ENCODE peak calls at places on chromosome X, in four cellular contexts. A, R, I and F are unnamed samples.

GRCh38 chrX:38515291-38515690 is 46.1 kb upstream of the TSPAN7 start:
- DNase-seq in R (no peak), A (no peak), I (no peak), F (no peak)

GRCh38 chrX:155819966-155820491 is 61.1 kb upstream of the VAMP7 start:
- DNase-seq in R (no peak), A (peak), I (peak), F (peak)

GRCh38 chrX:50606300-50606950 is 135.8 kb upstream of the DGKK start:
- DNase-seq in A (no peak), I (no peak), R (no peak), F (no peak)

GRCh38 chrX:28576117-28576516 is 11.1 kb upstream of the IL1RAPL1 start:
- DNase-seq in A (no peak), R (no peak), I (no peak), F (no peak)

GRCh38 chrX:252421-253291 is 28.5 kb upstream of the PLCXD1 start:
- DNase-seq in I (no peak), R (peak), A (no peak), F (no peak)

GRCh38 chrX:31589503-31589902 is 517.7 kb upstream of the FTHL17 start:
- DNase-seq in R (no peak), A (no peak), I (no peak), F (no peak)

GRCh38 chrX:48937065-48937907 is 18.5 kb upstream of the PIM2 start:
- DNase-seq in A (no peak), I (peak), R (no peak), F (no peak)

GRCh38 chrX:154730271-154730883 is 20.5 kb downstream of the GAB3 start:
- DNase-seq in R (no peak), I (peak), A (no peak), F (no peak)

GRCh38 chrX:13369541-13370140 is 49.8 kb upstream of the ATXN3L start:
- DNase-seq in A (no peak), R (no peak), I (no peak), F (no peak)

GRCh38 chrX:119655125-119655524 is 37.8 kb downstream of the SEPTIN6 start:
- DNase-seq in A (no peak), I (peak), R (no peak), F (no peak)

GRCh38 chrX:47148946-47149345 is 3.9 kb downstream of the RBM10 start:
- DNase-seq in A (no peak), I (no peak), R (no peak), F (no peak)

GRCh38 chrX:129686422-129686948 is 31.7 kb upstream of the APLN start:
- DNase-seq in I (no peak), A (no peak), R (no peak), F (no peak)

GRCh38 chrX:140090800-140091275 is 125.5 kb upstream of the CXorf66 start:
- DNase-seq in I (no peak), R (no peak), A (peak), F (no peak)

GRCh38 chrX:150146271-150146888 is 208.1 kb upstream of the EOLA2 start:
- DNase-seq in I (no peak), R (no peak), A (no peak), F (no peak)

GRCh38 chrX:139204903-139205667 is 325.5 kb upstream of the F9 start:
- DNase-seq in R (no peak), A (peak), I (peak), F (peak)

GRCh38 chrX:118211891-118212816 is 95.5 kb upstream of the KLHL13 start:
- DNase-seq in I (no peak), A (no peak), R (no peak), F (no peak)

GRCh38 chrX:154486396-154487207 is at the start of gene UBL4A:
- DNase-seq in A (peak), I (peak), R (peak), F (peak)

GRCh38 chrX:116749943-116750342 is 287.2 kb upstream of the CT83 start:
- DNase-seq in A (no peak), R (peak), I (no peak), F (no peak)

GRCh38 chrX:121836000-121836399 is 788.6 kb downstream of the GLUD2 start:
- DNase-seq in I (no peak), R (no peak), A (no peak), F (no peak)

GRCh38 chrX:120797201-120797938 is 78.3 kb downstream of the CT47B1 start:
- DNase-seq in R (no peak), A (no peak), I (no peak), F (no peak)

GRCh38 chrX:14660970-14661369 is 131.6 kb downstream of the GLRA2 start:
- DNase-seq in R (no peak), I (no peak), A (no peak), F (no peak)

GRCh38 chrX:39731735-39732134 is 366.0 kb downstream of the BCOR start:
- DNase-seq in A (no peak), I (no peak), R (no peak), F (no peak)

GRCh38 chrX:155086202-155086840 is 15.0 kb downstream of the BRCC3 start:
- DNase-seq in I (no peak), A (peak), R (no peak), F (no peak)

GRCh38 chrX:78548012-78548411 is 111.1 kb downstream of the RTL3 start:
- DNase-seq in R (no peak), I (no peak), A (no peak), F (no peak)

GRCh38 chrX:114519524-114519923 is 64.4 kb upstream of the HTR2C start:
- DNase-seq in A (no peak), I (no peak), R (no peak), F (no peak)

GRCh38 chrX:103608305-103608963 is 671 bp downstream of the TCEAL3 start:
- DNase-seq in R (no peak), A (no peak), I (peak), F (no peak)
- TF ChIP-seq CTCF in R (no peak), A (no peak), I (no peak), F (no peak)

GRCh38 chrX:109049903-109050302 is 313.5 kb upstream of the IRS4 start:
- DNase-seq in A (no peak), I (no peak), R (no peak), F (no peak)
- TF ChIP-seq CTCF in A (peak), I (no peak), R (peak), F (peak)

GRCh38 chrX:7088968-7089615 is 58.4 kb upstream of the STS start:
- DNase-seq in I (no peak), R (no peak), A (no peak), F (peak)
- TF ChIP-seq CTCF in I (no peak), R (no peak), A (no peak), F (peak)

DNA sequence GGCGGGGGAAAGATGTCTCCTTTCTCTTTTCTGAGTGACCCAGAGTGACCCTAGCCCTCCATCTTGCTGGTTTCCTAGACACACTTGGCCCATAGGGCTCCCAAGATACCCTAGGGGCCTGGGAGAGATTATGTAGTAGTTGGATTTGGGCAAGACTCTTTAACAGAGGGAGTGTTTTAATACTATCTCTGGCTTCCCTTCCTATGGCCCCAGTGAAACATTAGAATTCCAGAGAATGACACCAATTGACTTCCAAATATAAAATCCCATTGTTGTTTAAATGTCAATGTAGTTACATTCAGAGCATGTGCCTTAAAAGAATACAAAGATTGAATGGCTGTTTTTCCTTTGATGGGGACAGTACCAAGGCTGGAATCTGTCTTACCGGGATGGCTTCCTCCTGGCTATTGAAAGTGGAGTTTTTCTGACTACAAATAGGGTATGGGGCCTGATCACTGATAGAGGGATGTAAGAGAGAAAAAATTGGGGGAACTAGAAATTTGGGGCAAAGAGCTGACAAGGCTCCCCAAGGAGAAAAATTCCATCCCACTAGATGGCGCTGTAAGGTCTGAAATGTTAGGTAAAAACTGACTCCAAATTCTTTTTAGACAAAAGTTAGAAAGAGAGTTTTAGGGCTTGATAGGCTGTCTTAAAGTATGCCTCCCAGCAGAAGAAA is 10.7 kb downstream of the TENT5D start:
- DNase-seq in I (no peak), R (no peak), A (no peak), F (no peak)
- TF ChIP-seq CTCF in I (no peak), R (no peak), A (no peak), F (no peak)

GRCh38 chrX:111719426-111720210 is 38.6 kb downstream of the ALG13 start:
- DNase-seq in I (no peak), R (no peak), A (no peak), F (no peak)
- TF ChIP-seq CTCF in I (no peak), R (peak), A (peak), F (peak)

GRCh38 chrX:25968920-25969319 is 169.2 kb upstream of the MAGEB18 start:
- DNase-seq in I (no peak), R (no peak), A (peak), F (no peak)
- TF ChIP-seq CTCF in I (no peak), R (peak), A (peak), F (peak)

GRCh38 chrX:11525685-11526084 is 140.0 kb downstream of the ARHGAP6 start:
- DNase-seq in R (no peak), A (no peak), I (no peak), F (no peak)
- TF ChIP-seq CTCF in R (no peak), A (no peak), I (no peak), F (no peak)

GRCh38 chrX:85611926-85612325 is 232.5 kb upstream of the POF1B start:
- DNase-seq in I (no peak), A (no peak), R (no peak), F (no peak)
- TF ChIP-seq CTCF in I (no peak), A (peak), R (peak), F (peak)